ENCODE peak calls at places on chromosomes 4 and X, in seven cellular contexts. B is K562, W is HuH-7.5, M is EL, Y is midbrain, Q is gastrocnemius medialis, J is germinal center. G is an unnamed sample.

GRCh38 chr4:85170241-85170640 is 203.8 kb upstream of the WDFY3 start:
- DNase-seq in B (no peak), W (no peak), M (no peak), Y (no peak), Q (no peak), J (no peak), G (no peak)

GRCh38 chrX:96453139-96453538 is 231.5 kb upstream of the DIAPH2 start:
- DNase-seq in B (no peak), W (no peak), M (no peak), Y (no peak), Q (no peak), J (no peak), G (no peak)

GRCh38 chrX:118718737-118719136 is 8.7 kb upstream of the IL13RA1 start:
- DNase-seq in B (no peak), W (no peak), M (no peak), Y (peak), Q (no peak), J (peak), G (no peak)

GRCh38 chr4:36568575-36568974 is 287.2 kb downstream of the DTHD1 start:
- DNase-seq in B (no peak), W (no peak), M (no peak), Y (no peak), Q (no peak), J (no peak), G (no peak)

GRCh38 chrX:125436855-125437254 is 117.2 kb downstream of the TEX13C start:
- DNase-seq in B (peak), W (no peak), M (no peak), Y (no peak), Q (no peak), J (no peak), G (no peak)

GRCh38 chr4:15344041-15344440 is 83.8 kb upstream of the C1QTNF7 start:
- DNase-seq in B (no peak), W (no peak), M (peak), Y (no peak), Q (no peak), J (no peak), G (no peak)

GRCh38 chr4:153238146-153238919 is 34.1 kb downstream of the TRIM2 start:
- DNase-seq in B (no peak), W (no peak), M (no peak), Y (no peak), Q (no peak), J (no peak), G (no peak)

GRCh38 chr4:85769009-85769408 is 294.1 kb downstream of the ARHGAP24 start:
- DNase-seq in B (no peak), W (no peak), M (no peak), Y (no peak), Q (no peak), J (no peak), G (no peak)

GRCh38 chr4:182277402-182277801 is 34.2 kb downstream of the TENM3 start:
- DNase-seq in B (no peak), W (no peak), M (peak), Y (no peak), Q (no peak), J (no peak), G (no peak)

GRCh38 chr4:104263100-104263499 is 231.6 kb downstream of the CXXC4 start:
- DNase-seq in B (no peak), W (no peak), M (no peak), Y (no peak), Q (no peak), J (no peak), G (no peak)

G was measured in lung.